ENCODE peak calls at places on chromosomes 6 and 20, in four cellular contexts. G is cardiac muscle cell, I is tibial artery, R is fibroblast of the aortic adventitia. P is an unnamed sample.

GRCh38 chr6:149963212-149963461 is 606 bp upstream of the ULBP1 start:
- DNase-seq in R (peak), G (peak), I (no peak), P (no peak)

GRCh38 chr20:16760431-16761304 is 12.5 kb downstream of the OTOR start:
- DNase-seq in I (no peak), R (no peak), G (no peak), P (no peak)

GRCh38 chr6:4948781-4949450 is 54.9 kb downstream of the RPP40 start:
- DNase-seq in I (no peak), R (no peak), G (no peak), P (no peak)

GRCh38 chr6:90900034-90900433 is 313.2 kb upstream of the MAP3K7 start:
- DNase-seq in G (no peak), I (no peak), R (no peak), P (no peak)

GRCh38 chr6:120632975-120633374 is 701.3 kb downstream of the TBC1D32 start:
- DNase-seq in R (no peak), G (no peak), I (no peak), P (no peak)

GRCh38 chr20:3313681-3314080 is 74.7 kb upstream of the SLC4A11 start:
- DNase-seq in R (peak), G (peak), I (no peak), P (no peak)

GRCh38 chr6:25054469-25054868 is 118.7 kb upstream of the RIPOR2 start:
- DNase-seq in I (no peak), G (peak), R (peak), P (no peak)

GRCh38 chr6:158020811-158021210 is 39.1 kb downstream of the SYNJ2 start:
- DNase-seq in R (no peak), G (no peak), I (no peak), P (no peak)

GRCh38 chr6:82006027-82006738 is 241.4 kb downstream of the IBTK start:
- DNase-seq in I (no peak), G (peak), R (peak), P (no peak)

GRCh38 chr6:30463651-30464618 is 25.4 kb upstream of the HLA-E start:
- DNase-seq in I (no peak), G (peak), R (peak), P (no peak)

GRCh38 chr6:30463242-30463641 is 26.1 kb upstream of the HLA-E start:
- DNase-seq in R (no peak), I (no peak), G (no peak), P (no peak)

GRCh38 chr6:30461055-30461454 is 28.3 kb upstream of the HLA-E start:
- DNase-seq in I (no peak), G (no peak), R (no peak), P (no peak)

GRCh38 chr6:30462482-30462881 is 26.8 kb upstream of the HLA-E start:
- DNase-seq in R (no peak), I (no peak), G (no peak), P (no peak)

DNA sequence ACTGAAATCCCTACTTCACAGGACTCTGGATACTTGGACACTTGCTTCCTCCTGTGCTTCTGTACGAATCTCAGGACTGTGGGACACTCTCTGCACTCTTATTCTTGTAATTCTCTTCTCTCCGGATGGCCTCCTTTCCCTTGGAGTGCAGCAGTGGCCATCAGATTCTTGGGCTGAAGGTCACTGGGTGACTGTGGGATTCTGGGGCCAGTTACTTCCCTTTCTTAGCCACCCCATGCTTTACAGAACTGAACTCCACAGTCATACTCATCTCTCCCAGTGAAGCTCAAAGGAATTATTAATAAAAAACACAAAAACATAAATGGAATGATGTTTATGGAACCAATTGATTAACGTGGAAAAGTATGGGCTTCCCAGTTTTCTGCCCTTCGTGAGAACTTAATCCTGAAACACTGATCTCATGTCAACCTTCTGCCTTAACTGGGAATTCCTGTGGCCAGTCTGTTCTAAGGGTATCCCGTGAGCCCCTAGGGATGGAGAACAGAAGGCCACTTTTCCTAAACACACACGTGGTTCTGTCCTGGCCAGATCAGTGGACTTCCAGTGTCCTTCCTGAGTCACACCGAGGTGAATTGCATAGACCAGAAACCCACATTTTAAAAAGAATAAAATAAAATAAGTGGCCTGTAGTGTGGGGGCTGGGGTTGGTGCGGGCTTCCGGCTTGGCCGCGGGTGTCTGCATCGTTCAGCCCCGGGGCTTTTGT is 23.6 kb upstream of the HLA-E start:
- DNase-seq in G (no peak), I (no peak), R (no peak), P (no peak)
- H3K4me3 ChIP-seq in G (peak), I (peak), R (peak), P (no peak)

DNA sequence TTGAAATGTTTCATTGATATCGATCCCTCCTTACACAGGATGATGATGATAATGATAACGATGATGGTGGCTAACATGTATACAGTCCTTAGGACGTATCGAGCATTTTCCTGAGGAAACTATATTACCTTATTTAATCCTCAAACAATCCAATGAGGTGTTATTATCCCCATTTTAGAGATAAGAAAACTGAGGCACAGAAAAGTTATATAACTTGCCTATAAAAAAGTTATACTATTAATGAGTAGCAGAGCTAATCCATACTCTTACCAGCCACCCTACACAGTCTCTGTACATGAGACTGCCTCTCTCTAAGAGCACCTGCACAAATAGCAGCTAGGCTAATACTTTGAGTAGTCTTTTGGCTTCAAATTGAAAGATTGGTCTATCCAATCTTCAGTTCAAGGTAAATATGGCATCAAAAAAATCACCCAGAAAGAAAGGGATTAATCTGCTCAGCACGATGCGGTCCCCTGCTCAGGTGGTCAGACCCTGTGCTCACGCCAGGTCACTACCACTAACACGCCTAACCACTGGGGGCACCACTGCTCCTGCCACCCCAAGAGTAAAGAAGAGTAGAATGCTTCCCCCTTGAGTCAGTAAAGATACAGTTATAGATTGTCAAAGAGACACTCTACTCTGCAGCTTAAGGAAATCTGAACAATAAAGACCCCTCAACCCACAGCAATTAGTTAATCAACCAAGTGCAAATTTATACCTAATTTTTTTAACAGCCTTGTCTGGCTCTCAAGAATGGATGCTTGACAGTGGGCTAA is 15.0 kb downstream of the GABBR1 start:
- DNase-seq in R (no peak), G (no peak), I (no peak), P (no peak)
- TF ChIP-seq CTCF in R (peak), G (peak), I (no peak), P (peak)

DNA sequence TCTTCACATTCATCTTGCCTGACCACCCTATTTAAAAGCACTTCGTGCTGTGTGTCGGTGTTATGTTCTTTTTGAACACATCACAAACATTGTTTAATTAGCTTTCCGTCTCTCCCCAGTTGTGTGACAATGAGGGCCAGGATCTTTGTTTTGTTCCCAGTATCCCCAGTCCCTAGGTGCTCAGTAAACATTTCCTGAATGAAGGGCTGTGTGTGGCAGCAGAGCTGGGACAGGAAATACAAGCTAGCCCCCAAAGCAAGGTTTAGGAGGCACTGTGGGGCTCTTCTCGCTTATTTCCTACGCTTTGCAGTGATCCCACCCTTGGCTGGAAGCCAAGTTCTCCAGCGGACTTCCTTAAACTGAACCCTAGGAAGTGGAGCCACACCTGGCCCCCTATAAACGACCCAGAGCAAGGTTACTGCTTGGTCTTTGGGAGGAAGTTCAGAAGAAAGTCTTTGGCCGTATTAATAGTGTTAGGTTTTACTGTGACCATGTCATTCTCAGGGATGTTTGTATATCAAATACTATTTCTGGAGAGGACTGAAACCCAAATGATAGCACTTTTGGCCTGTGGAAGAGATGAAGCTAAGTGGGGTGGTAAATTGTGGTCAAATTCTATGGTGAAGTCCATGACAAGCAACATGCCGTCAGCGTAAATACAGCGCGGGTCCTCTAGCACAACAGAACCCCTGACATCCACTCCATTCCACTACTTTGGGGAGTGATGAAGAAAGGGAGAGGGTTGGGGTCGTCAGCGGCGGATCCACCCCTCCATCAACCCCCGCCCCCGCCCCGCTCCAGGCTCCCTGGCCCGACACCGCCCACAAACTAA is 568 bp upstream of the FANCE start:
- DNase-seq in I (no peak), R (no peak), G (no peak), P (no peak)
- H3K4me3 ChIP-seq in I (peak), R (peak), G (peak), P (peak)

GRCh38 chr6:46129634-46130505 is at the start of gene ENPP4:
- DNase-seq in G (peak), I (peak), R (peak), P (peak)
- TF ChIP-seq CTCF in G (no peak), I (no peak), R (no peak), P (peak)

GRCh38 chr6:143758551-143758950 is 80.8 kb downstream of the PHACTR2 start:
- DNase-seq in G (no peak), I (no peak), R (no peak), P (no peak)

GRCh38 chr6:143762126-143762525 is 81.0 kb upstream of the LTV1 start:
- DNase-seq in G (no peak), R (no peak), I (no peak), P (no peak)

GRCh38 chr6:143757346-143757832 is 79.6 kb downstream of the PHACTR2 start:
- DNase-seq in I (no peak), R (no peak), G (no peak), P (no peak)

GRCh38 chr6:143759666-143760065 is 81.9 kb downstream of the PHACTR2 start:
- DNase-seq in G (peak), R (no peak), I (no peak), P (no peak)

DNA sequence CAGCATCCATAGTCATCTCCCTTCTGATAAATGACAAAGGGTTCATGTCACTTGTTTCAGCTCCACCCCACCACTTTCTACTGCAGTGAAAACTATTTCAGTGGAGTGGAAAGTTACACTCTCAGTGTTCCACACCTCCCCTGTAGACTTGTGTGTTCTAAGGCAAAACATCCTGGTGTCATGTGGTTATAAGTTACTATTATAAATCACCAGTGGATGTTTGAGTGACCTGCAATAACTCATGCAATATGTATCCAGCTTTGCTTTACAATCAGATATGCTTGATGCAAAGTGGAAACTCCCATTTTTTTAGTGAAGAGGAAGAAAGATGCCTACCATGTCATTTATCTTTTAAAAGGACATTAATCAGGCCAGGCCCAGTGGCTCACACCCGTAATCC is 82.0 kb upstream of the LTV1 start:
- DNase-seq in G (no peak), I (no peak), R (no peak), P (no peak)
- H3K4me3 ChIP-seq in G (no peak), I (no peak), R (no peak), P (no peak)

DNA sequence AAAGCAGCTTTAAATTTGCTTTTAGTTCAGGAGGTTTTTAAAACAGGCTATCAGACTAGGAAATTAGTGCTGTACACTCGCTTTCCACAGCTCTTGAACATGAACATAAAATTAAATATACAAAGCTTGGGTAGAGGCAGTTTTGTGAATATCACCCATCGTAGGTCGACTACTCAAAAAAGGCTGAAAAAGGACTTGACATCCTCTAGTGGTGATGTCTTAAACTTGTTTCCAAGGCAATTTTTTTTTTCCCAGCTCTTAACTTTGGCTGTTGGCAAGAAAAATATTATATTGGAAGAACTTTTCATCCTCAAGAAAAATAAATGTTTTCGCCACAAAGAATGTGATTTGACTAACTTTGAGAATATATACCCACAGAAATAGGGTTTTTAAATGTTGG is 2.9 kb downstream of the MAP7 start:
- DNase-seq in I (no peak), R (peak), G (peak), P (no peak)
- TF ChIP-seq CTCF in I (peak), R (peak), G (peak), P (peak)

DNA sequence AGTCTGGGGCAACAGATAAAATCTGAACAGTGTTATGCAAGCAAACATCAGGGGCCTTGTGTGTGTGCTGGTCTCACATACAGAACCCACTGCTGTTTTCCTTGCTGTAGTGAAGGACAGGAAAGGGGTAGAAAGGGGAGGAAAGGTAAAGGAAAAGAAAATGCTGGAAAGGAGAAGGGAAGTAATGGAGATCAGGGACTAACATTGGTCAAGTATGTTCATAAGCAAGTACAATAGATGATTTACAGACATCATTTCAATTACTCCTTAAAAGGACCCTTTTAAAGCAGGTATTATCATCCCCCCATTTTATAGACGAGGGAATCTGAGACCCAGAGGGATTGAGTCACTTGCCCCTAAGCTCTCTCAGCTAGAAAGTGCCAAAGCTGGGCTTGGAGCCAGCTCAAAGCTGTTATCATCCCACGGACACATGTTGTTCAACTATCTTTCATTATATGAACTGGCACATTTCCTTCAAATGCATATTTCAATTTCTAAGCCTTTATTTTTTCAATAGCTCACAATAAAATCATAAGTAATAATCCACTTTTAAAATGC is 182.2 kb upstream of the RAB32 start:
- DNase-seq in G (peak), R (peak), I (no peak), P (no peak)
- H3K4me3 ChIP-seq in G (no peak), R (no peak), I (no peak), P (no peak)

GRCh38 chr6:110039364-110039995 is 61.4 kb downstream of the GPR6 start:
- DNase-seq in I (peak), R (peak), G (peak), P (peak)

GRCh38 chr6:110041830-110042229 is 63.7 kb downstream of the GPR6 start:
- DNase-seq in I (no peak), R (no peak), G (no peak), P (no peak)

GRCh38 chr6:110041149-110041548 is 63.0 kb downstream of the GPR6 start:
- DNase-seq in G (no peak), R (no peak), I (no peak), P (no peak)

GRCh38 chr6:110040716-110041115 is 62.6 kb downstream of the GPR6 start:
- DNase-seq in R (no peak), I (no peak), G (no peak), P (no peak)

GRCh38 chr6:110039996-110040383 is 61.9 kb downstream of the GPR6 start:
- DNase-seq in R (peak), G (peak), I (no peak), P (no peak)
- TF ChIP-seq CTCF in R (peak), G (peak), I (no peak), P (peak)

GRCh38 chr20:62301111-62301668 is 1.6 kb upstream of the ADRM1 start:
- DNase-seq in I (no peak), R (no peak), G (no peak), P (no peak)
- H3K4me3 ChIP-seq in I (no peak), R (no peak), G (no peak), P (no peak)

DNA sequence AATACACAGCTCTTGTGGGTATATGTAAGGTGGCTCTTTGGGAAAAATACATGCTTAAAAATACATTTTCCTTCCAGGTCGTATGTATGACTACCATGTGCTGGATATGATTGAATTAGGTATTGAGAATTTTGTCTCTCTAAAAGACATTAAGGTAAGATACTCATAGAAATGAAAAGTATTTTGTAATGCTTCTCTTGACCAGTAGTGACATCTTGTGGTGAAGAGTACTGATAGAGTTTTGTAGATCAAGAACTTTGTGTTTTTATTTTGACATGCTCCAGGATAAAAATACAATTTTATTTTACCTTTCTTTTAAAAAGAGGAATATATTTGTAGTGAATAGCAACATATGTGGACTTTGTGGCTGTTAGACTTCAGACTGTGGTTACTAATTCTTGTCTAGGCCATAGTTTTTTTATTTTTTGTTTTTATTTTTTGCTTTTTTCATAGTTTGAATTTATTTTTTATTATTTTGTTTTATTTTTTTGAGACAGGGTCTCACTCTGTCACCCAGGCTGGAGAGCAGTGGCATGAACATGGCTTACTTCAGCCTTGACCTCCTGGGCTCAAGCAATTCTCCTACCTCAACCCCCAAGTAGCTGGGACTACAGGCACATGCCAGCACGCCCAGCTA is 17.9 kb downstream of the RPF2 start:
- DNase-seq in R (peak), G (peak), I (no peak), P (no peak)
- TF ChIP-seq CTCF in R (peak), G (peak), I (peak), P (peak)